ENCODE peak calls at places on chromosomes 12 and 14, in four cellular contexts. F is A673, H is astrocyte of the spinal cord, W is lower leg skin. E is an unnamed sample.

GRCh38 chr14:96567289-96567899 is 65.2 kb downstream of the PAPOLA start:
- DNase-seq in F (peak), H (peak), W (no peak), E (no peak)

GRCh38 chr12:51511546-51512260 is 79.3 kb upstream of the SCN8A start:
- DNase-seq in F (no peak), W (no peak), H (no peak), E (no peak)

GRCh38 chr12:116635487-116635886 is 76.3 kb downstream of the MAP1LC3B2 start:
- DNase-seq in W (no peak), F (no peak), H (no peak), E (no peak)

GRCh38 chr12:40375076-40375475 is 150.3 kb downstream of the LRRK2 start:
- DNase-seq in H (no peak), F (peak), W (no peak), E (no peak)

GRCh38 chr14:20631821-20632389 is 9.6 kb downstream of the OR6S1 start:
- DNase-seq in F (peak), W (no peak), H (peak), E (no peak)

GRCh38 chr12:76470028-76470939 is 89.3 kb downstream of the OSBPL8 start:
- DNase-seq in F (peak), W (no peak), H (peak), E (peak)

GRCh38 chr12:17802657-17803641 is 287.0 kb downstream of the RERGL start:
- DNase-seq in H (no peak), F (no peak), W (no peak), E (no peak)

GRCh38 chr12:119574255-119574654 is 19.3 kb upstream of the TMEM233 start:
- DNase-seq in F (no peak), W (no peak), H (no peak), E (no peak)

GRCh38 chr12:131366261-131366871 is 344.5 kb upstream of the SFSWAP start:
- DNase-seq in F (no peak), H (no peak), W (no peak), E (no peak)

GRCh38 chr14:44897844-44898151 is 63.9 kb downstream of the KLHL28 start:
- DNase-seq in F (no peak), H (peak), W (no peak), E (no peak)

GRCh38 chr14:36976571-36977023 is 195.8 kb downstream of the SLC25A21 start:
- DNase-seq in W (no peak), F (no peak), H (peak), E (no peak)

GRCh38 chr14:29741909-29742401 is 185.7 kb downstream of the PRKD1 start:
- DNase-seq in H (peak), F (no peak), W (peak), E (no peak)

GRCh38 chr14:51145246-51145645 is 50.3 kb upstream of the TRIM9 start:
- DNase-seq in F (no peak), H (no peak), W (no peak), E (no peak)

GRCh38 chr14:99717682-99718013 is 33.5 kb downstream of the CYP46A1 start:
- DNase-seq in H (no peak), W (no peak), F (no peak), E (no peak)

GRCh38 chr12:2389079-2389790 is 336.4 kb downstream of the CACNA1C start:
- DNase-seq in F (no peak), H (no peak), W (no peak), E (no peak)

GRCh38 chr12:78181544-78182162 is 351.0 kb downstream of the NAV3 start:
- DNase-seq in W (no peak), H (peak), F (peak), E (no peak)

GRCh38 chr12:66296171-66296683 is 6.1 kb upstream of the HELB start:
- DNase-seq in W (no peak), F (no peak), H (no peak), E (no peak)

GRCh38 chr12:46260913-46261476 is 7.8 kb downstream of the SLC38A1 start:
- DNase-seq in F (no peak), H (no peak), W (no peak), E (no peak)

GRCh38 chr14:51261151-51261550 is 21.1 kb downstream of the TMX1 start:
- DNase-seq in H (no peak), W (no peak), F (no peak), E (no peak)

GRCh38 chr12:92145731-92146496 is at the start of gene BTG1:
- DNase-seq in W (peak), F (peak), H (peak), E (peak)

GRCh38 chr12:92145481-92145730 is 240 bp downstream of the BTG1 start:
- DNase-seq in W (no peak), F (no peak), H (no peak), E (no peak)

GRCh38 chr12:92144045-92144630 is 1.5 kb downstream of the BTG1 start:
- DNase-seq in H (peak), F (peak), W (peak), E (peak)

GRCh38 chr12:92143280-92143679 is 2.4 kb downstream of the BTG1 start:
- DNase-seq in F (no peak), H (no peak), W (no peak), E (no peak)

GRCh38 chr12:92144631-92145480 is 790 bp downstream of the BTG1 start:
- DNase-seq in H (peak), F (peak), W (peak), E (no peak)
- TF ChIP-seq CTCF in H (peak), F (peak), W (no peak), E (no peak)

DNA sequence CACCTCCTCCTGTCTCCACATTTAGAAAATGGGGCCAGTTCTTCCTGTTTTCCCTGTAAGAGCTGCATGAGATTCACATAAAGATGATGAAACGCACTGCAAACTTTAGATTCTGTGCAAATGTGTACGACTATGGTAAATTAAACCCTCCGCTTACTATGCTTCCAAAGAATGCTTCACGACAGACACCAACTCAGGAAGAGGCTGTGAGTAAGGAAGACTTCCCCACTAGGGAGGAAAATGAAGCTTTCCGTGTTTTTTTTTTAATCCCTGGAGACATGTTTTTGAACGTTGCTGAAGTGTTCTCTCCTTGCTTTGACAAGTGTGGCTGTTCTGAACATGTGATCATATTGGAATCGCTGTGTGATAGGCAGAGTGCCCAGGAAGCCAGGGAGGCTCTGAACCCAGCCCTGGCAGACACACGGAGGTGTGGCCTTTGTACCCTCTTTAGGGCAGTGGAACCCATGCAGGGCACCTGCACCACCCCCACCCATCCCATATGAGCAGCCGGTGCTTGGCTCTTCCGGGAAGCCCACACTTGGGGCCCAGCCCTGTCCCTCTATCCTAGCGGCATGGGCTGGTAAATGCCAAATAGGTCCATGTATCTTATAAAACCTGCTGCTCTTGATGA is 7.5 kb upstream of the SYNE3 start:
- DNase-seq in H (peak), W (no peak), F (peak), E (no peak)
- TF ChIP-seq CTCF in H (peak), W (no peak), F (peak), E (no peak)

GRCh38 chr14:81986005-81986404 is 452.4 kb upstream of the SEL1L start:
- DNase-seq in F (no peak), W (no peak), H (no peak), E (no peak)

GRCh38 chr14:81990312-81990761 is 456.7 kb upstream of the SEL1L start:
- DNase-seq in H (peak), F (peak), W (peak), E (peak)

GRCh38 chr14:81991998-81992397 is 458.3 kb upstream of the SEL1L start:
- DNase-seq in F (peak), H (no peak), W (no peak), E (no peak)
- TF ChIP-seq CTCF in F (peak), H (peak), W (no peak), E (no peak)

DNA sequence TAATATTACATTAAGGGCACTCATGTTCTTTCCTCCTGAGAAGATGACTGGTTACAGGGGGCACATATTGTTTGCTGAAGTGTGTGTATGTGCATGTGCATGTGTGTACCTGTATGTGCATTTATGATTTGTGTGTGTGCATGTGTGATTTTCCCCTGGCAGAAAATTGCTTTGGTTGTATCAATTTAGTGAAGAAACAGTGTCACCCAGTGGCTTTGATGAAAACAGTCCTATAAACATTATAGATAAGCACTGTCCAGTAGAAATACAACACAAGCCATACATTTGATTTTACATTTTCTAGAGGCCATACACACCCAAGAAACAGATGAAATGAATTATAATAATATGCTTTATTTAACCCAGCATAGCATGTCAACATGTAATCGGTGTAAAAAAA is 8.6 kb downstream of the PDE3A start:
- DNase-seq in F (peak), W (no peak), H (peak), E (no peak)
- TF ChIP-seq CTCF in F (peak), W (no peak), H (peak), E (peak)

GRCh38 chr14:31026076-31026394 is at the start of gene STRN3:
- DNase-seq in F (no peak), H (no peak), W (no peak), E (no peak)

GRCh38 chr14:31026395-31027096 is 367 bp upstream of the STRN3 start:
- DNase-seq in H (peak), F (peak), W (peak), E (peak)

GRCh38 chr14:31029016-31029970 is 3.1 kb upstream of the STRN3 start:
- DNase-seq in F (no peak), W (no peak), H (no peak), E (no peak)

GRCh38 chr14:31027847-31028246 is 1.7 kb upstream of the STRN3 start:
- DNase-seq in H (no peak), F (no peak), W (no peak), E (no peak)

GRCh38 chr14:31030406-31030805 is 4.2 kb upstream of the STRN3 start:
- DNase-seq in W (no peak), H (no peak), F (no peak), E (no peak)
- TF ChIP-seq CTCF in W (no peak), H (no peak), F (no peak), E (no peak)

GRCh38 chr14:55377236-55377635 is 34.4 kb downstream of the ATG14 start:
- DNase-seq in F (no peak), H (no peak), W (no peak), E (no peak)
- TF ChIP-seq CTCF in F (no peak), H (no peak), W (no peak), E (no peak)

GRCh38 chr12:74903522-74903921 is 306.1 kb downstream of the KCNC2 start:
- DNase-seq in F (peak), H (no peak), W (no peak), E (no peak)
- TF ChIP-seq CTCF in F (peak), H (peak), W (no peak), E (no peak)

DNA sequence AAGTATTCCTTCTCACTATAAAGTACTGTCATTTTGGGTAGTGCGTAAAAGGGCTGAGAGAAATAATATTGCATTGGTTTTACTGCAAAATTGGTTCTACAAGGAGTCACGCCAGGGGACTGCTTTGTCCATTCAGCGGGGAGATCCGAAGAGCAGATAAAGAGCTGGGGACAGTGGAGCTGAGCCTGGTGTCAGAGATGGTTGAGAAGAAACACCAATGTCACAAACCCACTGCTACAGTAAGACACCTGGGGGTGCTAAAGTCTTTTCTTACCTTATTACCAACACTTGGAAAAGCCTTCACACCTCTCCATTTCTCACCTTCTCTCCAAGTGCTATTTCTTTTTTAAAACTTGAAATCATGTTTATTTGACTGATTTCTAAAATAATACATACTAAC is 14.1 kb downstream of the IL31 start:
- DNase-seq in W (no peak), H (no peak), F (no peak), E (no peak)
- TF ChIP-seq CTCF in W (no peak), H (no peak), F (no peak), E (no peak)

GRCh38 chr12:41515953-41516352 is 327.8 kb downstream of the PDZRN4 start:
- DNase-seq in W (no peak), H (no peak), F (no peak), E (no peak)

GRCh38 chr12:41512531-41512930 is 324.4 kb downstream of the PDZRN4 start:
- DNase-seq in H (no peak), W (no peak), F (peak), E (no peak)

GRCh38 chr12:41514050-41514449 is 325.9 kb downstream of the PDZRN4 start:
- DNase-seq in F (peak), W (no peak), H (no peak), E (no peak)

GRCh38 chr12:41511247-41511646 is 323.1 kb downstream of the PDZRN4 start:
- DNase-seq in H (no peak), W (no peak), F (no peak), E (no peak)

DNA sequence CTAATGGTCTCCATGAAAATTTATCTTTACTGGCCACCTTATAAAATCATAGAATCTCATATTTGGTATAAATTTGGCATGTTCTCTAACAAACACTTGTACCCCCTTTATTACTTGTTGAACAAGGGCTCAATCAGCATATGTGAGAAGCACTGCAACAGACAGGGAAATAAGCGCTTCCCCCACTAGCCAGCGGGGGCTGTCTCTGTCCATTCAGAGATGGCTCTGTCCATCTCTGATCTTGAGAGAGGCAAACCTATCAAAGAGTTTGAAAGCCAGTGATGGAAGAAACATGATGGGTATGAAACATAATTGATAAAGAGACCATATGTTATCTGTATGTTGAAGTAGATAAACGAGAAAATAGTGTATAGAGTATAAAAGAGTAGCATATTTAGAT is 326.8 kb downstream of the PDZRN4 start:
- DNase-seq in F (peak), H (no peak), W (no peak), E (no peak)
- TF ChIP-seq CTCF in F (peak), H (peak), W (no peak), E (no peak)